ENCODE peak calls at places on chromosomes 1 and 21, in six cellular contexts. O, T, Y, V, I and B are unnamed samples.

GRCh38 chr1:110605901-110606783 is at the start of gene KCNA2:
- DNase-seq in O (no peak), T (no peak), Y (peak), V (no peak), I (no peak), B (no peak)

GRCh38 chr1:24743404-24744211 is 1.6 kb upstream of the CLIC4 start:
- DNase-seq in O (no peak), T (no peak), Y (peak), V (no peak), I (peak), B (peak)

GRCh38 chr1:223245983-223246382 is 102.9 kb upstream of the TLR5 start:
- DNase-seq in O (no peak), T (no peak), Y (no peak), V (no peak), I (no peak), B (no peak)

GRCh38 chr1:26862781-26863676 is at the start of gene SFN:
- DNase-seq in O (peak), T (no peak), Y (peak), V (peak), I (no peak), B (no peak)

GRCh38 chr21:44914176-44914874 is 6.4 kb downstream of the ITGB2 start:
- DNase-seq in O (no peak), T (no peak), Y (peak), V (no peak), I (no peak), B (no peak)

GRCh38 chr1:153978274-153978909 is 918 bp upstream of the JTB start:
- DNase-seq in O (no peak), T (no peak), Y (no peak), V (no peak), I (no peak), B (no peak)

GRCh38 chr1:225651872-225652725 is 824 bp downstream of the ENAH start:
- DNase-seq in O (peak), T (no peak), Y (no peak), V (no peak), I (no peak), B (no peak)

GRCh38 chr1:171850951-171851350 is 9.7 kb downstream of the DNM3 start:
- DNase-seq in O (peak), T (no peak), Y (no peak), V (no peak), I (no peak), B (no peak)

GRCh38 chr1:32963746-32964460 is 706 bp downstream of the RNF19B start:
- DNase-seq in O (peak), T (peak), Y (peak), V (no peak), I (peak), B (peak)

GRCh38 chr1:143691400-143691891 is 280.3 kb downstream of the FAM72C start:
- DNase-seq in O (peak), T (no peak), Y (no peak), V (peak), I (peak), B (peak)

GRCh38 chr1:15261155-15262002 is 14.4 kb downstream of the FHAD1 start:
- DNase-seq in O (peak), T (no peak), Y (peak), V (peak), I (no peak), B (no peak)

GRCh38 chr1:24266398-24266941 is 52.7 kb upstream of the GRHL3 start:
- DNase-seq in O (peak), T (no peak), Y (no peak), V (peak), I (peak), B (no peak)

GRCh38 chr1:160081261-160081936 is at the start of gene KCNJ9:
- DNase-seq in O (no peak), T (no peak), Y (no peak), V (no peak), I (no peak), B (no peak)

GRCh38 chr1:111850124-111850523 is 94.4 kb downstream of the DDX20 start:
- DNase-seq in O (no peak), T (no peak), Y (no peak), V (no peak), I (no peak), B (no peak)

GRCh38 chr1:154812911-154813816 is 56.9 kb downstream of the KCNN3 start:
- DNase-seq in O (no peak), T (no peak), Y (no peak), V (no peak), I (peak), B (no peak)

GRCh38 chr21:18716578-18717138 is 313.1 kb upstream of the TMPRSS15 start:
- DNase-seq in O (no peak), T (no peak), Y (no peak), V (no peak), I (no peak), B (no peak)

GRCh38 chr1:147821883-147822282 is 61.5 kb upstream of the GJA5 start:
- DNase-seq in O (no peak), T (no peak), Y (no peak), V (no peak), I (no peak), B (no peak)

GRCh38 chr1:20233866-20234265 is 47.5 kb upstream of the PLA2G2C start:
- DNase-seq in O (no peak), T (no peak), Y (no peak), V (no peak), I (no peak), B (no peak)

GRCh38 chr1:184843732-184844495 is 89.3 kb upstream of the EDEM3 start:
- DNase-seq in O (no peak), T (peak), Y (peak), V (no peak), I (no peak), B (peak)

GRCh38 chr21:45974073-45975016 is 7.2 kb upstream of the COL6A1 start:
- DNase-seq in O (no peak), T (peak), Y (peak), V (peak), I (peak), B (no peak)

GRCh38 chr1:87765686-87766085 is 437.0 kb downstream of the LMO4 start:
- DNase-seq in O (peak), T (no peak), Y (no peak), V (no peak), I (peak), B (no peak)

GRCh38 chr21:42819861-42820512 is 59.4 kb downstream of the WDR4 start:
- DNase-seq in O (no peak), T (no peak), Y (no peak), V (no peak), I (no peak), B (no peak)

GRCh38 chr21:43364851-43365424 is 62.0 kb downstream of the SIK1 start:
- DNase-seq in O (no peak), T (no peak), Y (peak), V (no peak), I (no peak), B (no peak)

GRCh38 chr1:3491291-3492246 is 37.1 kb downstream of the ARHGEF16 start:
- DNase-seq in O (peak), T (peak), Y (peak), V (peak), I (peak), B (peak)

GRCh38 chr1:58576727-58577675 is at the start of gene TACSTD2:
- DNase-seq in O (no peak), T (no peak), Y (peak), V (no peak), I (no peak), B (no peak)

GRCh38 chr1:22592919-22593790 is 29.9 kb downstream of the EPHA8 start:
- DNase-seq in O (no peak), T (no peak), Y (no peak), V (peak), I (no peak), B (no peak)

GRCh38 chr1:154344977-154345837 is 19.9 kb downstream of the ATP8B2 start:
- DNase-seq in O (peak), T (no peak), Y (peak), V (no peak), I (peak), B (peak)

GRCh38 chr1:12184008-12184681 is 17.4 kb downstream of the TNFRSF1B start:
- DNase-seq in O (no peak), T (no peak), Y (peak), V (no peak), I (peak), B (no peak)
- TF ChIP-seq POLR2A in O (no peak), T (no peak), Y (no peak), V (no peak), I (peak), B (no peak)

DNA sequence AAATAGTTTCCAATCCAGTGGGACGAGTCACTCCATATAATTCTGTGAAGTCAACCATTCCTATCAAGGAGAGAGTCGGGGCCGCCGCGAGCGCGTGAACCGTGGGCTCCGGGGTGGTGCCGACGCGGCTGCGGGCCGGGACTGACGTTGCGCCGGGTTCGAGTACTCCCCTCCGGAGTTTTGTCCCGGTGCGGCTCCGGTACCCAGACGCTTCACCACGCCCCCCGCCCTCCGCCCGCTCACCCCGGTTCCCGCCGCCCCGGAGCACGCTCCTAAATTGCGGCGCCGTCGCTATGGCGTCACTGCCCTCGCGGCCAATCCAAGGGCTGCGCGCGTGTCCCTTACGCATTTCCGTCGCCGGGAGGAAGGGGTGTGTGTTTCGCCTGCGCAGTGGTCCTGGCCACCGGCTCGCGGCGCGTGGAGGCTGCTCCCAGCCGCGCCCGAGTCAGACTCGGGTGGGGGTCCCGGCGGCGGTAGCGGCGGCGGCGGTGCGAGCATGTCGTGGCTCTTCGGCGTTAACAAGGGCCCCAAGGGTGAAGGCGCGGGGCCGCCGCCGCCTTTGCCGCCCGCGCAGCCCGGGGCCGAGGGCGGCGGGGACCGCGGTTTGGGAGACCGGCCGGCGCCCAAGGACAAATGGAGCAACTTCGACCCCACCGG is at the start of gene ATAD3B:
- DNase-seq in O (no peak), T (peak), Y (peak), V (peak), I (peak), B (peak)
- TF ChIP-seq POLR2A in O (no peak), T (peak), Y (no peak), V (peak), I (peak), B (peak)

GRCh38 chr1:8879348-8880067 is 1.0 kb upstream of the ENO1 start:
- DNase-seq in O (no peak), T (no peak), Y (no peak), V (no peak), I (no peak), B (no peak)

GRCh38 chr1:8878448-8879347 is at the start of gene ENO1:
- DNase-seq in O (peak), T (peak), Y (peak), V (peak), I (peak), B (peak)

GRCh38 chr1:8883510-8883909 is 5.0 kb upstream of the ENO1 start:
- DNase-seq in O (peak), T (no peak), Y (no peak), V (no peak), I (no peak), B (no peak)

GRCh38 chr1:8876099-8876496 is 2.4 kb downstream of the ENO1 start:
- DNase-seq in O (no peak), T (no peak), Y (no peak), V (no peak), I (no peak), B (no peak)

DNA sequence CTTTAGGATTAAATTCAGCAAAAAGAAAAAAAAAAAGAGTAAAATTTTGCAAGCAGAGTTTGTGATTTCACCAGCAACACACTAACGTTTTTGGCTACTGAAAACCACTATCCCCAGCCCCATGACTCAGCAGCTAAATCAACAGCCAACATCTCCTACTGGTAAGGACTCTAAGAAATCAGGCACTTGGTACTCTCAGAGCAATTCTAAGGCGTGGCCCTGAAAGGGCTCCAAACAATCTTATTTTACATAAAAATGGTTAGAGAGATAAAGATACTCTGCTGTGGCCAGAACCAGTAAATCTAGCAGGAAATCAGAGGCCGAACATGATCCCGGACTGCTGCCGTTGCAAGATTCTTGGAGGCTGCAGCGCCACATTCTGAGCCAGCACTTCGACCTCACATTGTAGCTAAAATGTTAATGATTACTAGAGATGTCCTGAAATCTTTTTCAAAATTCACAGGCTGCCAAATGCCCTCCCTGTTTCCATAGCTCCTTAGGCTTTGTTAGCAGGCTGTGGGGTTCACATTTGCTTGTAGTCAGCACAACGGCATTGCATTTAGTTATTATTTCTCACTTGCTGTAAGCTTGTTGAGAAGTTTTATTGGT is 1.7 kb upstream of the ENO1 start:
- DNase-seq in O (peak), T (peak), Y (peak), V (no peak), I (peak), B (peak)
- TF ChIP-seq POLR2A in O (no peak), T (no peak), Y (no peak), V (no peak), I (no peak), B (no peak)

DNA sequence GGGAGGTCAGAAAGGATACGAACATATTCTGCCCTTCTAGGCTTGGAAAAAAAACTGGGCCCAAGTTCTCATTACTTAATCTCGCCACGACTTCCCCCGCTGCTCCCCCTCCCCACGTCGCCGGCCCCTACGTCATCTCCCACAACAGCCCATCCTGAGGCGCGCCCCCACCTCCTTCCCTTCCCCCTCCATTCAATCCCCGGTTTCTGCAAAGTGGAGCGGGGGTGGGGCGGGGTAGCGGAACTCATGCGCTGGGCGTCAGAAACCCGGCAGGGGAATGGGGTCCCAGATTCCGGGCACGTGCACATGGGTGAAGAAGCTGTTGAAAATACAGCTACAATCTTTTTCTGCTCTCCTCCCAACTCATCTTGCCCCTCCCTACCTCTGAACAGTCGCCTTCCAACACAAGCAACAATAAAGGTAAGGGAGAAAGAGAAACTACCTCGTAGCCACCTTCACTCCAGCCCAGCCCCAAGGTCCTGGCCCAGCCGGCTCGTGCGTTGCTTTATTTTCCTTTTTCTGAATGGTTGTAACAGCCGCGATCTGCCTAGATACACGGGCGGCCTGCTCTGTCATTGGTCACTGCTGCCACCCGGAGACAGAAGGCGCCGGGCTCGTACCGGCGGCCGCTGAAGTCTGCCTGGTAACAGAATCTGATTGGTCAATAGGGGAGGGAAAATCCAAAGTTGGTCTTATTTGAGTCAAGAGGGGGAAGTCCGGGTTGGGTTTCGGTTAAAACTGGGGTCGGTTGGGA is at the start of gene RFX5:
- DNase-seq in O (peak), T (peak), Y (peak), V (peak), I (peak), B (peak)
- TF ChIP-seq POLR2A in O (peak), T (peak), Y (no peak), V (peak), I (peak), B (peak)

GRCh38 chr1:218344814-218345672 is at the start of gene TGFB2:
- DNase-seq in O (peak), T (no peak), Y (no peak), V (no peak), I (peak), B (peak)
- TF ChIP-seq POLR2A in O (peak), T (no peak), Y (no peak), V (no peak), I (peak), B (no peak)

GRCh38 chr1:228088586-228089498 is 6.3 kb downstream of the ARF1 start:
- DNase-seq in O (no peak), T (no peak), Y (peak), V (no peak), I (no peak), B (peak)
- TF ChIP-seq POLR2A in O (no peak), T (peak), Y (no peak), V (no peak), I (no peak), B (no peak)